ENCODE peak calls at places on chromosomes 13 and 19, in nine cellular contexts. One of them, this sample, is unnamed.

GRCh38 chr13:65460136-65460535 is 1770.0 kb downstream of the PCDH9 start:
- DNase-seq in psoas muscle: no peak
- DNase-seq in CD8-positive, alpha-beta T cell: no peak
- DNase-seq in heart left ventricle: no peak
- DNase-seq in left ventricle myocardium inferior: no peak
- DNase-seq in fibroblast of the aortic adventitia: no peak
- DNase-seq in HFFc6: peak
- DNase-seq in choroid plexus epithelial cell: peak
- DNase-seq in foreskin fibroblast: peak
- DNase-seq in this sample: no peak

GRCh38 chr19:45440259-45440638 is 16.5 kb upstream of the ERCC1 start:
- DNase-seq in foreskin fibroblast: no peak
- DNase-seq in heart left ventricle: no peak
- DNase-seq in psoas muscle: no peak
- DNase-seq in choroid plexus epithelial cell: no peak
- DNase-seq in left ventricle myocardium inferior: no peak
- DNase-seq in CD8-positive, alpha-beta T cell: no peak
- DNase-seq in fibroblast of the aortic adventitia: no peak
- DNase-seq in HFFc6: no peak
- DNase-seq in this sample: no peak

GRCh38 chr13:97255515-97255999 is 33.4 kb downstream of the MBNL2 start:
- DNase-seq in choroid plexus epithelial cell: no peak
- DNase-seq in HFFc6: no peak
- DNase-seq in psoas muscle: no peak
- DNase-seq in fibroblast of the aortic adventitia: no peak
- DNase-seq in heart left ventricle: no peak
- DNase-seq in CD8-positive, alpha-beta T cell: no peak
- DNase-seq in foreskin fibroblast: no peak
- DNase-seq in left ventricle myocardium inferior: no peak
- DNase-seq in this sample: no peak

GRCh38 chr19:11963566-11964355 is 1.1 kb upstream of the ZNF763 start:
- DNase-seq in foreskin fibroblast: peak
- DNase-seq in CD8-positive, alpha-beta T cell: peak
- DNase-seq in HFFc6: peak
- DNase-seq in choroid plexus epithelial cell: peak
- DNase-seq in fibroblast of the aortic adventitia: peak
- DNase-seq in psoas muscle: peak
- DNase-seq in heart left ventricle: peak
- DNase-seq in left ventricle myocardium inferior: peak
- DNase-seq in this sample: peak

GRCh38 chr19:53824134-53824611 is at the start of gene NLRP12:
- DNase-seq in fibroblast of the aortic adventitia: no peak
- DNase-seq in heart left ventricle: peak
- DNase-seq in HFFc6: no peak
- DNase-seq in foreskin fibroblast: no peak
- DNase-seq in CD8-positive, alpha-beta T cell: no peak
- DNase-seq in left ventricle myocardium inferior: no peak
- DNase-seq in choroid plexus epithelial cell: no peak
- DNase-seq in psoas muscle: peak
- DNase-seq in this sample: peak

GRCh38 chr13:80235559-80236296 is 105.2 kb downstream of the SPRY2 start:
- DNase-seq in psoas muscle: no peak
- DNase-seq in CD8-positive, alpha-beta T cell: no peak
- DNase-seq in left ventricle myocardium inferior: no peak
- DNase-seq in foreskin fibroblast: no peak
- DNase-seq in HFFc6: no peak
- DNase-seq in fibroblast of the aortic adventitia: no peak
- DNase-seq in heart left ventricle: no peak
- DNase-seq in choroid plexus epithelial cell: peak
- DNase-seq in this sample: no peak

GRCh38 chr13:91576590-91576989 is 178.2 kb downstream of the GPC5 start:
- DNase-seq in HFFc6: no peak
- DNase-seq in choroid plexus epithelial cell: no peak
- DNase-seq in fibroblast of the aortic adventitia: no peak
- DNase-seq in CD8-positive, alpha-beta T cell: no peak
- DNase-seq in psoas muscle: no peak
- DNase-seq in foreskin fibroblast: no peak
- DNase-seq in left ventricle myocardium inferior: no peak
- DNase-seq in heart left ventricle: no peak
- DNase-seq in this sample: no peak

GRCh38 chr13:102405499-102406079 is 3.7 kb upstream of the FGF14 start:
- DNase-seq in fibroblast of the aortic adventitia: peak
- DNase-seq in HFFc6: no peak
- DNase-seq in heart left ventricle: no peak
- DNase-seq in left ventricle myocardium inferior: no peak
- DNase-seq in choroid plexus epithelial cell: peak
- DNase-seq in foreskin fibroblast: no peak
- DNase-seq in CD8-positive, alpha-beta T cell: no peak
- DNase-seq in psoas muscle: no peak
- DNase-seq in this sample: no peak

GRCh38 chr13:49859568-49859967 is 67.1 kb upstream of the KPNA3 start:
- DNase-seq in heart left ventricle: no peak
- DNase-seq in choroid plexus epithelial cell: peak
- DNase-seq in psoas muscle: no peak
- DNase-seq in fibroblast of the aortic adventitia: peak
- DNase-seq in CD8-positive, alpha-beta T cell: no peak
- DNase-seq in left ventricle myocardium inferior: no peak
- DNase-seq in HFFc6: peak
- DNase-seq in foreskin fibroblast: peak
- DNase-seq in this sample: no peak

GRCh38 chr13:111384441-111385181 is 64.2 kb downstream of the TEX29 start:
- DNase-seq in choroid plexus epithelial cell: no peak
- DNase-seq in fibroblast of the aortic adventitia: no peak
- DNase-seq in left ventricle myocardium inferior: no peak
- DNase-seq in psoas muscle: no peak
- DNase-seq in CD8-positive, alpha-beta T cell: peak
- DNase-seq in HFFc6: no peak
- DNase-seq in heart left ventricle: no peak
- DNase-seq in foreskin fibroblast: no peak
- DNase-seq in this sample: no peak

GRCh38 chr19:2478324-2478755 is 2.4 kb downstream of the GADD45B start:
- DNase-seq in fibroblast of the aortic adventitia: peak
- DNase-seq in CD8-positive, alpha-beta T cell: peak
- DNase-seq in left ventricle myocardium inferior: peak
- DNase-seq in heart left ventricle: peak
- DNase-seq in foreskin fibroblast: peak
- DNase-seq in choroid plexus epithelial cell: peak
- DNase-seq in psoas muscle: peak
- DNase-seq in HFFc6: peak
- DNase-seq in this sample: peak

GRCh38 chr19:33227242-33227650 is 1.6 kb upstream of the SLC7A10 start:
- DNase-seq in heart left ventricle: no peak
- DNase-seq in choroid plexus epithelial cell: peak
- DNase-seq in psoas muscle: peak
- DNase-seq in HFFc6: no peak
- DNase-seq in CD8-positive, alpha-beta T cell: no peak
- DNase-seq in foreskin fibroblast: no peak
- DNase-seq in fibroblast of the aortic adventitia: no peak
- DNase-seq in left ventricle myocardium inferior: no peak
- DNase-seq in this sample: no peak

GRCh38 chr19:3047307-3048189 is 14.7 kb downstream of the TLE5 start:
- DNase-seq in CD8-positive, alpha-beta T cell: peak
- DNase-seq in HFFc6: peak
- DNase-seq in fibroblast of the aortic adventitia: peak
- DNase-seq in psoas muscle: peak
- DNase-seq in left ventricle myocardium inferior: peak
- DNase-seq in choroid plexus epithelial cell: peak
- DNase-seq in heart left ventricle: peak
- DNase-seq in foreskin fibroblast: peak
- DNase-seq in this sample: peak

GRCh38 chr19:35468637-35469036 is 20.6 kb downstream of the FFAR2 start:
- DNase-seq in HFFc6: peak
- DNase-seq in left ventricle myocardium inferior: peak
- DNase-seq in fibroblast of the aortic adventitia: peak
- DNase-seq in psoas muscle: no peak
- DNase-seq in foreskin fibroblast: peak
- DNase-seq in choroid plexus epithelial cell: peak
- DNase-seq in heart left ventricle: no peak
- DNase-seq in CD8-positive, alpha-beta T cell: peak
- DNase-seq in this sample: peak

GRCh38 chr19:38726761-38727301 is 17.4 kb downstream of the CAPN12 start:
- DNase-seq in HFFc6: no peak
- DNase-seq in heart left ventricle: peak
- DNase-seq in fibroblast of the aortic adventitia: no peak
- DNase-seq in choroid plexus epithelial cell: no peak
- DNase-seq in left ventricle myocardium inferior: peak
- DNase-seq in foreskin fibroblast: no peak
- DNase-seq in CD8-positive, alpha-beta T cell: no peak
- DNase-seq in psoas muscle: no peak
- DNase-seq in this sample: no peak

DNA sequence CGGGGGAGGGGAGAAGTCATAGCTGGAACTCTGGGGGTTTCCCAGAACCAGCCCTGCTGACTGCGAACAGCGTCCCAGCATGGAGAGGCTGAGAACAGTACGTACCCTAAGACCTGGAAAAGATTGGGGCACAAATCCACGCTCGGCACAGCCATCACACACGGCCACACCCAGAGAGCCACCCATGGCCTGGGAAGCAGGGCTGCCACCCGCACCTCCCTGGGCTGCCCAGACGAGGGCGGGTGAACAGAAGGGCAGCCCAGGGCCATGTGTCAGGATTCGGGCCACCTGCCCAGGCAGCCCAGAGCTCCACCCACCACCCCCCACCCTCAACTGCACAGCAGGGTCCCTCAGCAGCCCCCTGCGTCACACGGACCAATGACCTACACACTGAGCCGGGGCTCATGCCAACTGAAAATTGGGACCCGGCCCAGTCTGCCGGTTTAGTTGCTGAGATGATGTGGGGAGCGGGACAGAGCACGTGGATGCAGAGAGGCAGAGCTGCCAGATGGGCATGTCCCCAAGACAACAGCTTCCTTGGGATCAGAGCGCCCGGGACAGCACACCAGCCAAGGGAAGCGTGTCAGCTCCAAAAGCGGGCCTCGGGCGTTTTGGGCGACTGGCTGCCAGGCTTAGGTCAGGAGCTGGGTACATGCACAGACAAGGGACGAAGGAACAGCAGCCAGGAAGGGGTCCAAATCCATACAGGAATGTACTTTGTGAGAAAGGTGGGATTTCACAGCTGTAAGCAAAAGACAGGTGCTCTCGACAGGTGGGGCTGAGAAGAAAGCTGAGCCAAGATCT is 8.4 kb downstream of the UBXN6 start:
- DNase-seq in foreskin fibroblast: no peak
- DNase-seq in choroid plexus epithelial cell: no peak
- DNase-seq in left ventricle myocardium inferior: peak
- DNase-seq in psoas muscle: peak
- DNase-seq in fibroblast of the aortic adventitia: peak
- DNase-seq in CD8-positive, alpha-beta T cell: no peak
- DNase-seq in heart left ventricle: peak
- DNase-seq in HFFc6: no peak
- DNase-seq in this sample: no peak
- TF ChIP-seq CTCF in foreskin fibroblast: no peak
- TF ChIP-seq CTCF in choroid plexus epithelial cell: no peak
- TF ChIP-seq CTCF in left ventricle myocardium inferior: peak
- TF ChIP-seq CTCF in psoas muscle: peak
- TF ChIP-seq CTCF in fibroblast of the aortic adventitia: no peak
- TF ChIP-seq CTCF in CD8-positive, alpha-beta T cell: no peak
- TF ChIP-seq CTCF in heart left ventricle: peak
- TF ChIP-seq CTCF in HFFc6: no peak
- TF ChIP-seq CTCF in this sample: no peak

GRCh38 chr13:41595298-41595697 is 137.9 kb downstream of the RGCC start:
- DNase-seq in foreskin fibroblast: no peak
- DNase-seq in choroid plexus epithelial cell: no peak
- DNase-seq in HFFc6: no peak
- DNase-seq in left ventricle myocardium inferior: no peak
- DNase-seq in heart left ventricle: no peak
- DNase-seq in fibroblast of the aortic adventitia: no peak
- DNase-seq in CD8-positive, alpha-beta T cell: no peak
- DNase-seq in psoas muscle: no peak
- DNase-seq in this sample: no peak

GRCh38 chr13:41590643-41591042 is 133.3 kb downstream of the RGCC start:
- DNase-seq in left ventricle myocardium inferior: no peak
- DNase-seq in psoas muscle: no peak
- DNase-seq in heart left ventricle: no peak
- DNase-seq in CD8-positive, alpha-beta T cell: no peak
- DNase-seq in foreskin fibroblast: no peak
- DNase-seq in choroid plexus epithelial cell: no peak
- DNase-seq in fibroblast of the aortic adventitia: no peak
- DNase-seq in HFFc6: no peak
- DNase-seq in this sample: no peak

GRCh38 chr13:41597348-41598041 is 140.1 kb downstream of the RGCC start:
- DNase-seq in fibroblast of the aortic adventitia: no peak
- DNase-seq in HFFc6: peak
- DNase-seq in foreskin fibroblast: no peak
- DNase-seq in heart left ventricle: no peak
- DNase-seq in CD8-positive, alpha-beta T cell: no peak
- DNase-seq in psoas muscle: no peak
- DNase-seq in choroid plexus epithelial cell: peak
- DNase-seq in left ventricle myocardium inferior: no peak
- DNase-seq in this sample: no peak

GRCh38 chr13:41599619-41600018 is 142.3 kb downstream of the RGCC start:
- DNase-seq in heart left ventricle: no peak
- DNase-seq in HFFc6: no peak
- DNase-seq in foreskin fibroblast: no peak
- DNase-seq in choroid plexus epithelial cell: no peak
- DNase-seq in fibroblast of the aortic adventitia: no peak
- DNase-seq in left ventricle myocardium inferior: no peak
- DNase-seq in CD8-positive, alpha-beta T cell: no peak
- DNase-seq in psoas muscle: no peak
- DNase-seq in this sample: no peak

DNA sequence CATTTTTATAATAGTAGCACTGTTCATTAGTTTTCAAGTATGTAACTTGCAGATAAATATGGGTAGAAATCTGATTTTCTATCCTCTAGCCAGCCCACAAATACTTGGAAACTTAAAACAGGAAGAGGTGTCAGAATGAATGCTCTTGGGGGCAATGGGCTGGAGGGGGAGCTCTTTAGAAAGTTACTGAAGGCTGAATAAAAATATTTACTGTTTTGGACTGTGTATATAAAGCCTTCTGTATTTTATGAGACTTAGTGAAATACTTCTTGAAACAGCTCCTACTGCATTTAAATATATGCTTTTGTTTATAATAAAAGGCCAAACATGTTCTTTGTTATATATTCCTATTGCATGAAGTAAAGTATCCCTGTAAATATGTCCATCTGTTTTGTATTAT is 138.8 kb downstream of the RGCC start:
- DNase-seq in psoas muscle: no peak
- DNase-seq in heart left ventricle: no peak
- DNase-seq in choroid plexus epithelial cell: peak
- DNase-seq in left ventricle myocardium inferior: no peak
- DNase-seq in fibroblast of the aortic adventitia: no peak
- DNase-seq in foreskin fibroblast: no peak
- DNase-seq in CD8-positive, alpha-beta T cell: no peak
- DNase-seq in HFFc6: no peak
- DNase-seq in this sample: no peak
- TF ChIP-seq CTCF in psoas muscle: no peak
- TF ChIP-seq CTCF in heart left ventricle: peak
- TF ChIP-seq CTCF in choroid plexus epithelial cell: peak
- TF ChIP-seq CTCF in left ventricle myocardium inferior: no peak
- TF ChIP-seq CTCF in fibroblast of the aortic adventitia: peak
- TF ChIP-seq CTCF in foreskin fibroblast: peak
- TF ChIP-seq CTCF in CD8-positive, alpha-beta T cell: no peak
- TF ChIP-seq CTCF in HFFc6: peak
- TF ChIP-seq CTCF in this sample: no peak

GRCh38 chr19:6236310-6237291 is 43.2 kb downstream of the MLLT1 start:
- DNase-seq in foreskin fibroblast: no peak
- DNase-seq in HFFc6: no peak
- DNase-seq in left ventricle myocardium inferior: peak
- DNase-seq in fibroblast of the aortic adventitia: no peak
- DNase-seq in choroid plexus epithelial cell: no peak
- DNase-seq in heart left ventricle: no peak
- DNase-seq in CD8-positive, alpha-beta T cell: no peak
- DNase-seq in psoas muscle: peak
- DNase-seq in this sample: no peak
- TF ChIP-seq CTCF in foreskin fibroblast: no peak
- TF ChIP-seq CTCF in HFFc6: no peak
- TF ChIP-seq CTCF in left ventricle myocardium inferior: no peak
- TF ChIP-seq CTCF in fibroblast of the aortic adventitia: no peak
- TF ChIP-seq CTCF in choroid plexus epithelial cell: no peak
- TF ChIP-seq CTCF in heart left ventricle: no peak
- TF ChIP-seq CTCF in CD8-positive, alpha-beta T cell: no peak
- TF ChIP-seq CTCF in psoas muscle: no peak
- TF ChIP-seq CTCF in this sample: no peak

GRCh38 chr13:82739881-82740280 is 1142.4 kb downstream of the SLITRK1 start:
- DNase-seq in HFFc6: peak
- DNase-seq in CD8-positive, alpha-beta T cell: no peak
- DNase-seq in foreskin fibroblast: no peak
- DNase-seq in heart left ventricle: no peak
- DNase-seq in psoas muscle: no peak
- DNase-seq in left ventricle myocardium inferior: no peak
- DNase-seq in choroid plexus epithelial cell: peak
- DNase-seq in fibroblast of the aortic adventitia: peak
- DNase-seq in this sample: no peak
- TF ChIP-seq CTCF in HFFc6: peak
- TF ChIP-seq CTCF in CD8-positive, alpha-beta T cell: no peak
- TF ChIP-seq CTCF in foreskin fibroblast: peak
- TF ChIP-seq CTCF in heart left ventricle: no peak
- TF ChIP-seq CTCF in psoas muscle: no peak
- TF ChIP-seq CTCF in left ventricle myocardium inferior: no peak
- TF ChIP-seq CTCF in choroid plexus epithelial cell: peak
- TF ChIP-seq CTCF in fibroblast of the aortic adventitia: peak
- TF ChIP-seq CTCF in this sample: no peak

This sample was measured in CD14-positive monocyte.